ENCODE peak calls at places on chromosomes 11 and 22, in ten cellular contexts. E, K, R, L, A, V, P, O, D and W are unnamed samples.

GRCh38 chr22:38886333-38886732 is 14.3 kb upstream of the CBX6 start:
- DNase-seq in P (no peak), A (no peak), D (no peak), R (no peak), E (no peak), L (no peak), O (no peak), V (no peak), K (no peak), W (no peak)

GRCh38 chr11:2569321-2569721 is 124.5 kb downstream of the KCNQ1 start:
- DNase-seq in E (no peak), P (no peak), O (no peak), A (no peak), V (peak; percentile 9), L (no peak), D (no peak), R (no peak), K (peak; percentile 21), W (no peak)

GRCh38 chr11:5577101-5577500 is 3.6 kb upstream of the OR52B6 start:
- DNase-seq in R (no peak), O (no peak), P (no peak), V (no peak), K (no peak), D (no peak), E (no peak), L (no peak), A (no peak), W (no peak)

GRCh38 chr22:38981005-38981658 is 1.0 kb upstream of the APOBEC3B start:
- DNase-seq in L (no peak), K (peak; percentile 58), A (peak; percentile 49), P (no peak), V (no peak), E (no peak), D (no peak), R (no peak), O (no peak), W (no peak)

GRCh38 chr11:122170815-122171475 is 54.9 kb upstream of the BLID start:
- DNase-seq in O (no peak), D (no peak), P (no peak), A (peak; percentile 50), E (no peak), R (no peak), L (no peak), K (peak; percentile 96), V (no peak), W (peak; percentile 5)

GRCh38 chr11:49995559-49995958 is 13.2 kb upstream of the OR4C12 start:
- DNase-seq in E (no peak), R (no peak), L (no peak), O (no peak), D (no peak), V (no peak), P (no peak), K (peak; percentile 86), A (peak; percentile 49), W (no peak)

GRCh38 chr11:72972541-72973128 is 158.4 kb downstream of the ATG16L2 start:
- DNase-seq in O (no peak), L (no peak), R (no peak), E (no peak), K (peak; percentile 49), P (no peak), V (no peak), A (peak; percentile 69), D (no peak), W (no peak)

GRCh38 chr11:76265771-76266241 is 59.5 kb upstream of the WNT11 start:
- DNase-seq in O (no peak), V (no peak), A (peak; percentile 38), L (no peak), E (no peak), D (no peak), P (no peak), R (no peak), K (peak; percentile 58), W (no peak)

GRCh38 chr11:694563-695331 is at the start of gene DEAF1:
- DNase-seq in P (peak; percentile 99), L (peak; percentile 100), O (peak; percentile 37), E (peak; percentile 99), V (peak; percentile 98), D (peak; percentile 97), A (peak; percentile 99), K (peak; percentile 99), R (peak; percentile 99), W (peak; percentile 99)

GRCh38 chr11:84430661-84431060 is 1144.5 kb upstream of the CCDC90B start:
- DNase-seq in R (no peak), A (no peak), K (no peak), L (no peak), O (no peak), D (no peak), V (no peak), P (no peak), E (no peak), W (no peak)

GRCh38 chr22:37416806-37417205 is 10.5 kb downstream of the ELFN2 start:
- DNase-seq in O (no peak), R (no peak), K (no peak), E (no peak), P (peak; percentile 15), V (no peak), A (no peak), D (no peak), L (no peak), W (no peak)

GRCh38 chr11:75539459-75540022 is 13.8 kb upstream of the GDPD5 start:
- DNase-seq in P (no peak), O (no peak), E (no peak), L (no peak), K (no peak), V (no peak), D (no peak), A (no peak), R (no peak), W (no peak)

GRCh38 chr11:27820249-27820648 is 120.0 kb upstream of the BDNF start:
- DNase-seq in A (no peak), P (no peak), K (peak; percentile 42), R (no peak), L (no peak), O (no peak), E (no peak), D (no peak), V (no peak), W (no peak)